ENCODE peak calls at places on chromosomes 4 and X, in four cellular contexts. J is A673, E is fibroblast of pulmonary artery, L is SK-N-SH. G is an unnamed sample.

GRCh38 chr4:147566762-147567161 is 50.4 kb upstream of the TMEM184C start:
- DNase-seq in L (no peak), E (no peak), J (no peak), G (no peak)

GRCh38 chr4:133146574-133147198 is 2.4 kb upstream of the PCDH10 start:
- DNase-seq in J (peak; percentile 79), E (peak; percentile 75), L (peak; percentile 52), G (peak; percentile 75)

GRCh38 chr4:13640149-13640671 is 12.7 kb upstream of the BOD1L1 start:
- DNase-seq in L (no peak), E (peak; percentile 37), J (peak; percentile 93), G (peak; percentile 90)

GRCh38 chrX:121832446-121832845 is 785.0 kb downstream of the GLUD2 start:
- DNase-seq in J (no peak), L (no peak), E (peak; percentile 19), G (no peak)

GRCh38 chrX:79413009-79413408 is 45.9 kb upstream of the ITM2A start:
- DNase-seq in J (peak; percentile 73), L (peak; percentile 1), E (peak; percentile 29), G (peak; percentile 3)

GRCh38 chr4:87961993-87962791 is 13.3 kb upstream of the SPP1 start:
- DNase-seq in J (no peak), L (no peak), E (peak; percentile 36), G (peak; percentile 57)

GRCh38 chr4:156197216-156197615 is 243.6 kb upstream of the CTSO start:
- DNase-seq in E (no peak), L (no peak), J (no peak), G (no peak)

GRCh38 chr4:142815834-142816233 is 30.3 kb downstream of the INPP4B start:
- DNase-seq in J (no peak), E (peak; percentile 79), L (no peak), G (peak; percentile 83)

GRCh38 chr4:121360496-121360895 is 20.3 kb downstream of the QRFPR start:
- DNase-seq in L (no peak), J (no peak), E (peak; percentile 20), G (peak; percentile 38)

GRCh38 chrX:110853610-110854009 is 58.0 kb upstream of the CHRDL1 start:
- DNase-seq in L (peak; percentile 20), E (no peak), J (peak; percentile 52), G (peak; percentile 14)

GRCh38 chrX:71164071-71164470 is 19.4 kb downstream of the NLGN3 start:
- DNase-seq in J (no peak), E (no peak), L (no peak), G (no peak)

GRCh38 chr4:1629704-1630093 is 54.4 kb downstream of the FAM53A start:
- DNase-seq in E (no peak), J (no peak), L (no peak), G (no peak)

GRCh38 chrX:83469551-83469950 is 38.5 kb upstream of the POU3F4 start:
- DNase-seq in E (peak; percentile 0), L (peak; percentile 15), J (peak; percentile 31), G (peak; percentile 8)

GRCh38 chr4:44736900-44737299 is 10.5 kb upstream of the GNPDA2 start:
- DNase-seq in L (no peak), J (no peak), E (no peak), G (no peak)

GRCh38 chr4:151371045-151371605 is 37.9 kb upstream of the FHIP1A start:
- DNase-seq in L (no peak), J (peak; percentile 63), E (no peak), G (peak; percentile 4)

GRCh38 chr4:11511321-11511720 is 82.6 kb upstream of the HS3ST1 start:
- DNase-seq in J (no peak), E (no peak), L (no peak), G (no peak)

GRCh38 chr4:128831526-128832252 is 22.2 kb downstream of the JADE1 start:
- DNase-seq in J (peak; percentile 41), E (peak; percentile 48), L (peak; percentile 32), G (peak; percentile 75)

GRCh38 chr4:150863456-150863855 is 151.6 kb downstream of the LRBA start:
- DNase-seq in E (no peak), L (no peak), J (peak; percentile 23), G (no peak)

GRCh38 chr4:80094191-80094590 is 21.2 kb upstream of the ANTXR2 start:
- DNase-seq in E (peak; percentile 39), J (no peak), L (no peak), G (no peak)

GRCh38 chr4:146436423-146437162 is 85.1 kb downstream of the SLC10A7 start:
- DNase-seq in J (no peak), E (no peak), L (no peak), G (peak; percentile 3)

GRCh38 chrX:115190636-115191489 is 1.7 kb downstream of the RBMXL3 start:
- DNase-seq in L (no peak), E (no peak), J (no peak), G (no peak)

GRCh38 chr4:38082424-38083374 is 122.5 kb downstream of the PTTG2 start:
- DNase-seq in L (no peak), E (peak; percentile 67), J (no peak), G (peak; percentile 80)

GRCh38 chr4:124178449-124179021 is 534.0 kb downstream of the ANKRD50 start:
- DNase-seq in L (no peak), J (no peak), E (peak; percentile 39), G (peak; percentile 63)
- H3K4me3 ChIP-seq in L (no peak overlapping the region), J (no peak overlapping the region), E (no peak overlapping the region), G (no peak overlapping the region)

GRCh38 chr4:8766610-8767009 is 105.0 kb downstream of the HMX1 start:
- DNase-seq in J (no peak), E (no peak), L (no peak), G (no peak)
- TF ChIP-seq CTCF in J (no peak), E (no peak), L (no peak), G (no peak)

GRCh38 chr4:56655627-56656345 is 25.3 kb downstream of the HOPX start:
- DNase-seq in L (peak; percentile 84), E (no peak), J (no peak), G (no peak)
- H3K4me3 ChIP-seq in L (peak overlapping the region; percentile 52), E (peak overlapping the region; percentile 52), J (peak overlapping the region; percentile 25), G (peak overlapping the region; percentile 54)

DNA sequence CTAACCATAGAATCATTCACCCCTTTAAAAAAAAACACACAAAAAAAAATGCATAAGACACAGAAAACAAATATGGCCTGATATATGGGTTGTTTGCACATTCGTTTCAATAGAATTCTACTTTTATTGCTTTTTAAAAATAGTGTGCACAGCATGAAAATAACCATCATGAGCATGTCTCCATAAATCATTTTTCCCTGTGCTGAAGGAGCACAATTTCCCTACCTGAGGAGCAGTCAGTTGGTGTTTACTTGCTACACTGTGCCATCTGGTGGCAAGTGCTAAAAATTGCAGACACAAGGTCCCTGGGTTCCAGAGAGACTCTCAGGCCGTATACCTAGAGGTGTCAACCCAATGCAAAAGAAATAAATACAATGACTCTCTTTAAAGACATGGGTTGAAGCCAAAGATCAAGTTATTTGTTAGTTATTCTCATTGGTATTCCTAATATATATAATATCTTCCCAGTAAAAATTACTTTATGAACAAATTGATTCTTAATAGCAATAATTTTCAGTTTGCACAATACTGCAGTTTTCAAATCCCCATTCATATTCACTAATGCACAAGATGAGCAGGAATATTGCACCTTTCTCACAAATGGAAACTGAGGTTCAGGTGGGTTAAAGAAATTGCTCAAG is 551.4 kb downstream of the IQCM start:
- DNase-seq in E (peak; percentile 73), L (peak; percentile 8), J (peak; percentile 84), G (peak; percentile 59)
- TF ChIP-seq CTCF in E (peak; percentile 76), L (peak; percentile 86), J (peak; percentile 77), G (peak; percentile 75)

DNA sequence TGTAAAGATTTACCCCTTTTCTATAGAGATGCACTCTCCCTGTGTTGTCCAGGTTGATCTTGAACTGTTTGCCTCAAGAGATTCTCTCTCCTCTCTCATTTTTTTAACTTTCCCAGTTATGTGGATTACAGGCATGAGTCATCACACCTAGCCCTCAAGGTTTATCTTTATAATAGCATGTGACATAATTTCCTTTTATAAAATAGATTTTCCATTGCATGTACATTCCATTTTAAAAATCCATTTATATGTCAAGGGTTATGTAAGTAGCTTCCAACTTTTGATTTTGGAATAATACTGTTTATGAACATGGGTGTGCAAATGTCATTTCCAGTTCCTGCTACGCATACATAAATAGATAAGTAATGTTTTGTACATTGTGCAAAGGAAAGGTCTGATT is 20.6 kb downstream of the ZNF721 start:
- DNase-seq in J (no peak), L (no peak), E (peak; percentile 36), G (peak; percentile 10)
- H3K4me3 ChIP-seq in J (no peak overlapping the region), L (no peak overlapping the region), E (no peak overlapping the region), G (no peak overlapping the region)

GRCh38 chr4:24551492-24552330 is 32.6 kb downstream of the DHX15 start:
- DNase-seq in E (peak; percentile 39), J (no peak), L (no peak), G (no peak)
- TF ChIP-seq CTCF in E (peak; percentile 41), J (peak; percentile 48), L (peak; percentile 73), G (peak; percentile 30)

DNA sequence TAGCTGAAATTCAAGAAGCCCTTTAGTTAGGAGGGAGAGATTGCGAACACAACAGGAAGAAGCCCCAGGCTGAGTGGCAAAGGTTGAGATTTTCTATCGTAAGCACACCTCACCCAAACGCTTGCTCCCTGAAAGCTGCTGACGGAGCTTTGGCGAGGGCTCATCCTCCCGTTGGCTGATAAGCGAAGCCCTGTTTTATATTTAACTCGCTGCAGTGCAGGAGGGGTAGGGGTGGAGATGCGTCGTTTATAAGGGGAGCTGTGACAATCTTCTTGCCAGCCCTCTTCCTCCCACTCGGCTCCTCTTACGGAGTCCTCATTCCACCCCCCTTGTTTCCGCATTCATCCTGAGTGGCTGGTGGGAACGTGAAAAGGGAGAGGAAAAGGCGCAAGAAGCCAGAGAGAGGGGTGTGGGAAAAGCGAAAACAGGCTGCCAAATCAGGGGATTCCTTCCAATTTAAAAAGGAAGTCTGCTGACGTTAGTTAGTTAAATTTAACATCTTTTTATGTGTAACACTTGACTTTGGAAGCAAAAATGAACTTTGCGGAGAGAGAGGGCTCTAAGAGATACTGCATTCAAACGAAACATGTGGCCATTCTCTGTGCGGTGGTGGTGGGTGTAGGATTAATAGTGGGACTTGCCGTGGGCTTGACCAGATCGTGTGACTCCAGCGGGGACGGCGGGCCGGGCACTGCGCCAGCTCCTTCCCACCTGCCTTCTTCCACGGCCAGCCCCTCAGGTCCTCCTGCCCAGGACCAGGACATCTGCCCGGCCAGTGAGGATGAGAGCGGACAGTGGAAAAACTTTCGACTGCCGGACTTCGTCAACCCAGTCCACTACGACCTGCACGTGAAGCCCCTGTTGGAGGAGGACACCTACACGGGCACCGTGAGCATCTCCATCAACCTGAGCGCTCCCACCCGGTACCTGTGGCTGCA is at the start of gene ENPEP:
- DNase-seq in E (peak; percentile 69), J (peak; percentile 71), L (peak; percentile 21), G (peak; percentile 35)
- H3K4me3 ChIP-seq in E (peak within 1 kb of the TSS; percentile 54), J (peak within 1 kb of the TSS; percentile 63), L (no peak within 1 kb of the TSS), G (peak within 1 kb of the TSS; percentile 31)

GRCh38 chrX:24294619-24295018 is 19.2 kb downstream of the SUPT20HL2 start:
- DNase-seq in L (peak; percentile 31), E (peak; percentile 41), J (peak; percentile 75), G (no peak)
- TF ChIP-seq CTCF in L (peak; percentile 56), E (peak; percentile 40), J (peak; percentile 65), G (peak; percentile 24)

DNA sequence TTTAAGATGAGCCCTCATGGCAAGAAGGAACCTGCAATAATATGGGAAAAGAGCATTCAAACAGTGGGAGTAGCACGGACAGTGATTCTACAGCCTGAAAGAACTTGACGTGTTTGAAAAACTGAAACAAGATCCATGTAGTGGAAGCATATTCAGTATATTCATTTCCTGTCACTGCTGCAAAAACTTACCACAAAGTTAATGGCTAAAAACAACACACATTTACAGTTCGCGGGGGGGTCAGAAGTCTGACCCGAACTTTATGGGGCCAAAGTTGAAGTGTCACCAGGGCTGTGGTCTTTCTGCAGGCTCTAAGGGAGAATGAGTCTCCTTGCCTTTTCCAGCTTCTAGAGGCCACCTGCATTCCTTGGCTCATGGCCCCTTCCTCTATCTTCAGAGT is 52.6 kb upstream of the ARX start:
- DNase-seq in E (no peak), L (no peak), J (no peak), G (no peak)
- H3K4me3 ChIP-seq in E (no peak overlapping the region), L (no peak overlapping the region), J (no peak overlapping the region), G (no peak overlapping the region)

G was measured in astrocyte of the spinal cord.